ENCODE peak calls at places on chromosomes 1 and 21, in eight cellular contexts. One of them, this sample, is unnamed.

GRCh38 chr1:160862151-160863061 is at the start of gene CD244:
- DNase-seq in K562: no peak
- DNase-seq in GM12878: peak; percentile 71
- DNase-seq in HCT116: no peak
- DNase-seq in endothelial cell of umbilical vein: no peak
- DNase-seq in A549: no peak
- DNase-seq in HepG2: no peak
- DNase-seq in H1: no peak
- DNase-seq in this sample: peak; percentile 98

GRCh38 chr1:95002657-95003432 is 69.9 kb downstream of the ALG14 start:
- DNase-seq in HCT116: no peak
- DNase-seq in K562: peak; percentile 20
- DNase-seq in HepG2: peak; percentile 31
- DNase-seq in GM12878: no peak
- DNase-seq in endothelial cell of umbilical vein: peak; percentile 51
- DNase-seq in A549: no peak
- DNase-seq in H1: no peak
- DNase-seq in this sample: no peak

GRCh38 chr21:36980280-36981048 is 14.0 kb upstream of the HLCS start:
- DNase-seq in GM12878: no peak
- DNase-seq in H1: no peak
- DNase-seq in A549: no peak
- DNase-seq in K562: no peak
- DNase-seq in HCT116: no peak
- DNase-seq in HepG2: no peak
- DNase-seq in endothelial cell of umbilical vein: peak; percentile 16
- DNase-seq in this sample: no peak

GRCh38 chr1:110390692-110391232 is at the start of gene SLC16A4:
- DNase-seq in A549: peak; percentile 79
- DNase-seq in GM12878: no peak
- DNase-seq in H1: no peak
- DNase-seq in HCT116: no peak
- DNase-seq in K562: no peak
- DNase-seq in HepG2: peak; percentile 76
- DNase-seq in endothelial cell of umbilical vein: peak; percentile 57
- DNase-seq in this sample: no peak

GRCh38 chr1:171158089-171158488 is 27.0 kb upstream of the FMO2 start:
- DNase-seq in HCT116: no peak
- DNase-seq in HepG2: no peak
- DNase-seq in endothelial cell of umbilical vein: no peak
- DNase-seq in K562: no peak
- DNase-seq in H1: no peak
- DNase-seq in A549: no peak
- DNase-seq in GM12878: no peak
- DNase-seq in this sample: no peak

GRCh38 chr1:2412773-2413494 is 570 bp upstream of the PEX10 start:
- DNase-seq in GM12878: no peak
- DNase-seq in HepG2: peak; percentile 68
- DNase-seq in endothelial cell of umbilical vein: no peak
- DNase-seq in H1: no peak
- DNase-seq in A549: peak; percentile 58
- DNase-seq in HCT116: no peak
- DNase-seq in K562: peak; percentile 81
- DNase-seq in this sample: peak; percentile 50

GRCh38 chr1:41683681-41684500 is 199.4 kb upstream of the EDN2 start:
- DNase-seq in HCT116: no peak
- DNase-seq in H1: no peak
- DNase-seq in HepG2: no peak
- DNase-seq in GM12878: no peak
- DNase-seq in A549: no peak
- DNase-seq in K562: peak; percentile 27
- DNase-seq in endothelial cell of umbilical vein: peak; percentile 44
- DNase-seq in this sample: peak; percentile 79

GRCh38 chr1:173475564-173476196 is 1.5 kb upstream of the PRDX6 start:
- DNase-seq in K562: no peak
- DNase-seq in GM12878: no peak
- DNase-seq in HCT116: no peak
- DNase-seq in H1: no peak
- DNase-seq in A549: no peak
- DNase-seq in HepG2: peak; percentile 33
- DNase-seq in endothelial cell of umbilical vein: peak; percentile 27
- DNase-seq in this sample: peak; percentile 19

GRCh38 chr1:147757015-147757990 is 3.1 kb downstream of the GJA5 start:
- DNase-seq in A549: no peak
- DNase-seq in H1: no peak
- DNase-seq in HepG2: no peak
- DNase-seq in GM12878: no peak
- DNase-seq in endothelial cell of umbilical vein: no peak
- DNase-seq in HCT116: no peak
- DNase-seq in K562: no peak
- DNase-seq in this sample: no peak

GRCh38 chr1:160624464-160624863 is 22.4 kb downstream of the SLAMF1 start:
- DNase-seq in HCT116: no peak
- DNase-seq in HepG2: no peak
- DNase-seq in GM12878: no peak
- DNase-seq in H1: no peak
- DNase-seq in endothelial cell of umbilical vein: no peak
- DNase-seq in K562: no peak
- DNase-seq in A549: no peak
- DNase-seq in this sample: no peak

GRCh38 chr21:45938453-45938755 is 43.2 kb upstream of the COL6A1 start:
- DNase-seq in H1: no peak
- DNase-seq in GM12878: no peak
- DNase-seq in endothelial cell of umbilical vein: no peak
- DNase-seq in A549: no peak
- DNase-seq in HCT116: no peak
- DNase-seq in K562: no peak
- DNase-seq in HepG2: no peak
- DNase-seq in this sample: no peak

GRCh38 chr1:178500936-178501554 is 4.3 kb upstream of the CLEC20A start:
- DNase-seq in GM12878: no peak
- DNase-seq in HepG2: no peak
- DNase-seq in K562: no peak
- DNase-seq in HCT116: no peak
- DNase-seq in H1: no peak
- DNase-seq in A549: no peak
- DNase-seq in endothelial cell of umbilical vein: no peak
- DNase-seq in this sample: no peak

DNA sequence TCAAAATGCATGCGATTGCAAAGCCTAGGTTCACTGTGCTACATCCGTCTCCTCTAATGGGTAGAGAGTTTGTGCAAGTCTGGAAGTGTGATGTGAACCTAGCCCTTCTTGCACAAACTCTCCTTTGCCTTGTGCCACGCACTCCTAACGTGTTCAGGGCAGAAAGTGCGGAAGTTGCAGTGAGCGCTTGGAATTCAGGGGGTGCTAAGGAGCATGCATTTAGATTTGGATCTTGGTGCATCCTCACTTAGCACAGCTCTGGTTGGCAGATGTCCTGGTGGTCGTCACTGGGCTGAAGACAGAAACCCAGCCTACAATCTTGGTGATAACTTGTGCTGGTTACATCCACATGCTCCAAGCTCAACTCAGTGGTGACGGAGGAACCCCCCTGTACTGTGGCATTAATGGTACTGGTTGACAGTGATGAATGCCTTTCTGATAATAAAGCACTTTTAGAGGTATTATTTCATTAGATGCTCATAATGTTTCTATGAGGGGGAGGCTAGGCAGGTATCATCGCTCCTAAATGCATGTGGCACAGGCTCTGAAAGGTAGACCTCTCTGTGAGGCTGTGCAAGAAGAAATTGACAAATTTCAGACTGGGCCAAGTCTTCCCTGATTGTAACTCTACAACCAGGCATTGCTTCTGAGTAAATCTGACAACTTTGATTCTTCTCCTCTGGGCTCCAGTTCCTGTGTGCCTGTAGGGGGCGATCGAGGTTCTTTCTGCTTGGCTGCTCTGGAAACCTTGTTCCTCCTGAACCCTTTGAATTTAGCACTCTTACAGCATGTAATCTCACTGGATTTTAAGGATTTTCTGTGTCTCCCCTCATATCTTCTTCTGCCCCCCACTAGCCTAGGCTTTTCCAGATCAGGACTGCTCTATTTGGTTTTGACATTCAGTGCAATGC is 40.6 kb downstream of the MAPKAPK2 start:
- DNase-seq in HepG2: peak; percentile 18
- DNase-seq in endothelial cell of umbilical vein: peak; percentile 31
- DNase-seq in K562: peak; percentile 73
- DNase-seq in HCT116: peak; percentile 15
- DNase-seq in GM12878: no peak
- DNase-seq in H1: no peak
- DNase-seq in A549: peak; percentile 57
- DNase-seq in this sample: peak; percentile 73
- TF ChIP-seq MAX in HepG2: no peak
- TF ChIP-seq MAX in endothelial cell of umbilical vein: no peak
- TF ChIP-seq MAX in K562: no peak
- TF ChIP-seq MAX in HCT116: no peak
- TF ChIP-seq MAX in GM12878: no peak
- TF ChIP-seq MAX in H1: no peak
- TF ChIP-seq MAX in A549: no peak
- TF ChIP-seq MAX in this sample: no peak

DNA sequence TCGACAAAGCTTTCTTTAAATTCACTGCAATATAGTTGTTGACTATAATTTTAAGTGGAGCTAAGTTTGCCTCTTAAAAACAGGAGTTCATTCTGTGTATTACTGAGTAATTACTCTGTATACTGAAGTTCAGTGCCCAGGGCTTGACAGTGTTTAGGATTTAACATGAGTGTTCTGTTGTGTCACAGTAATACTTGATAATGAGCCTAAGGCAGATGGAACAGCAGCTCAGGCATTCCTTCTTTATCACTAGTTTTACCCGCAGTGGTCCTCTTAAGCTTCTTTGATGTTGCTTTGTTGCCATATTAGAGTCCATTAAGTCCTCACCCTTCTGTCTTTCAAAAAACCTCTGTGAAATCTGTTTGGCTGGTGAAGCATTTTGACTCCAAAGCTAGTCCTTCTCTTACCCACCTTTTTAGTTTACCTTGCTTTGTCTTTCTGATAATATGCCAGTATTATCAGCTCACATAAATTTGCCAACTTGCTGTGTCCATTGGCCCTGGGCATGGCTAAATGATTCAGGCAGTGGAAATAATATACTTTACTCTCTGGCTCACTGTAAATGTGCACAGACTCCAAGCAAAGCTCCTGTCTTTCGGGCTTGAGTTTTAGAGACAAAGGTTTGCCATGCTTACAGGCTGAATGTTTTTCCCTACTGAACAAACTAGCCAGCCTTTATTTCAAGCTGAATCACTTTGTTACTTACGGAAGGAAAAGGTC is 17.7 kb downstream of the HIPK1 start:
- DNase-seq in HCT116: no peak
- DNase-seq in endothelial cell of umbilical vein: no peak
- DNase-seq in K562: peak; percentile 44
- DNase-seq in GM12878: no peak
- DNase-seq in HepG2: peak; percentile 43
- DNase-seq in H1: no peak
- DNase-seq in A549: no peak
- DNase-seq in this sample: peak; percentile 9
- H3K4me3 ChIP-seq in HCT116: no peak overlapping the region
- H3K4me3 ChIP-seq in endothelial cell of umbilical vein: peak overlapping the region; percentile 1
- H3K4me3 ChIP-seq in K562: no peak overlapping the region
- H3K4me3 ChIP-seq in GM12878: peak overlapping the region; percentile 1
- H3K4me3 ChIP-seq in HepG2: no peak overlapping the region
- H3K4me3 ChIP-seq in H1: no peak overlapping the region
- H3K4me3 ChIP-seq in A549: no peak overlapping the region
- H3K4me3 ChIP-seq in this sample: no peak overlapping the region

GRCh38 chr1:8025061-8025670 is 943 bp downstream of the ERRFI1 start:
- DNase-seq in A549: no peak
- DNase-seq in HCT116: no peak
- DNase-seq in endothelial cell of umbilical vein: no peak
- DNase-seq in GM12878: no peak
- DNase-seq in HepG2: no peak
- DNase-seq in H1: no peak
- DNase-seq in K562: no peak
- DNase-seq in this sample: peak; percentile 30

GRCh38 chr1:8025671-8026144 is 401 bp downstream of the ERRFI1 start:
- DNase-seq in endothelial cell of umbilical vein: no peak
- DNase-seq in H1: no peak
- DNase-seq in HCT116: no peak
- DNase-seq in GM12878: no peak
- DNase-seq in A549: no peak
- DNase-seq in HepG2: no peak
- DNase-seq in K562: peak; percentile 34
- DNase-seq in this sample: no peak

GRCh38 chr1:8027748-8028631 is 1.9 kb upstream of the ERRFI1 start:
- DNase-seq in H1: no peak
- DNase-seq in A549: peak; percentile 73
- DNase-seq in HepG2: peak; percentile 76
- DNase-seq in GM12878: no peak
- DNase-seq in endothelial cell of umbilical vein: peak; percentile 85
- DNase-seq in HCT116: no peak
- DNase-seq in K562: no peak
- DNase-seq in this sample: no peak

GRCh38 chr1:8026976-8027747 is 1.1 kb upstream of the ERRFI1 start:
- DNase-seq in HepG2: peak; percentile 95
- DNase-seq in A549: peak; percentile 94
- DNase-seq in endothelial cell of umbilical vein: no peak
- DNase-seq in GM12878: no peak
- DNase-seq in HCT116: no peak
- DNase-seq in K562: no peak
- DNase-seq in H1: no peak
- DNase-seq in this sample: no peak

DNA sequence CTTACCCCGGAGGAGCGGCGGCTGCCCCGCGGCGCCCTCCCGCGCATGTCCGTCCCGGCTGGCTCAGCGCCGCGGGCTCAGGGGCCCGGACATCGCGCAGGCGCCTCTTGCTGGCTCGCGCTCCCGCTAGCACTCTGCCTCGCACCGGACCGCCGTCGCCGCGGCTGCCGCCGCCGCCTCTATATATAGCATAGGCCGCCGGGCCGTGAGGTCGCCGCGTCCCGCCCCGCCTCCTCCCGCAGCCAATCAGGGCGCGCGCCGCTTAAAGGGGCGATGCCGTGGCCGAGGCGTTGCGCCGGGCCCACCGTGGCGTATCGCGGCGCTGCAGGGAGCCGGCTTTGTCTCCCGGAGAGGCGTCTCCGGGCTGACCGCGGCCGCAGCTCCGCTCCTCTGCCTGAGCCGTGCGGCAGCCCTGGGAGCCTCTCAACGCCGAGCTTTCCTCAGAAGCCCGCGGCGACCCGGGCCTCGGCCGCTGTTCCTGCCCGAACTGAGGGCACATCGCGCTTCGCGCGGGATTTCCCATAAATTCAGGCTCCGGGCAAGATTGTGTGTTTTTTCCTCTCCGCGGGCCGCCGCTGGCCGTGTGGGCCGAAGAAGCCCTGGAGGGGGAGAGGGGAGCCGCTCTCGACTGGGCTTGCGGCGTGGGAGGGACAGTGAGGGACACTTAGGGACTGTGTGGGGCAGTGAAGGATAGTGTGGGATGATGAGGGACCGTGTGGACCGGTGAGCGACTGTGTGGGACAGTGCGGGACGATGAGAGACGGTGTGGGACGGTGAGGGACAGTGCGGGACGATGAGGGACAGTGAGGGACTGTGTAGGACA is at the start of gene ERRFI1:
- DNase-seq in K562: peak; percentile 99
- DNase-seq in HepG2: peak; percentile 86
- DNase-seq in GM12878: peak; percentile 28
- DNase-seq in H1: peak; percentile 77
- DNase-seq in HCT116: peak; percentile 83
- DNase-seq in A549: peak; percentile 94
- DNase-seq in endothelial cell of umbilical vein: peak; percentile 94
- DNase-seq in this sample: peak; percentile 92
- TF ChIP-seq POLR2A in K562: no peak
- TF ChIP-seq POLR2A in HepG2: peak; percentile 95
- TF ChIP-seq POLR2A in GM12878: peak; percentile 93
- TF ChIP-seq POLR2A in H1: peak; percentile 97
- TF ChIP-seq POLR2A in HCT116: peak; percentile 96
- TF ChIP-seq POLR2A in A549: peak; percentile 97
- TF ChIP-seq POLR2A in endothelial cell of umbilical vein: peak; percentile 99
- TF ChIP-seq POLR2A in this sample: peak; percentile 59

GRCh38 chr1:97365026-97365425 is 555.8 kb downstream of the DPYD start:
- DNase-seq in K562: no peak
- DNase-seq in endothelial cell of umbilical vein: no peak
- DNase-seq in H1: no peak
- DNase-seq in HepG2: no peak
- DNase-seq in GM12878: no peak
- DNase-seq in A549: no peak
- DNase-seq in HCT116: no peak
- DNase-seq in this sample: no peak
- TF ChIP-seq MAX in K562: no peak
- TF ChIP-seq MAX in endothelial cell of umbilical vein: no peak
- TF ChIP-seq MAX in H1: no peak
- TF ChIP-seq MAX in HepG2: no peak
- TF ChIP-seq MAX in GM12878: no peak
- TF ChIP-seq MAX in A549: no peak
- TF ChIP-seq MAX in HCT116: no peak
- TF ChIP-seq MAX in this sample: no peak

This sample was measured in NB4.